ENCODE peak calls at places on chromosomes 1 and 21, in five cellular contexts. M is bronchial epithelial cell, L is cardiac fibroblast, V is coronary artery, I is fibroblast of mammary gland. D is an unnamed sample.
A peak's percentile ranks its signal among the peaks of the same experiment; 100 is the strongest.

GRCh38 chr1:165828581-165829329 is 1.3 kb downstream of the UCK2 start:
- DNase-seq in L (peak; percentile 86), M (peak; percentile 75), V (peak; percentile 73), I (peak; percentile 88), D (peak; percentile 56)

GRCh38 chr1:177937174-177937770 is 32.6 kb downstream of the SEC16B start:
- DNase-seq in L (no peak), V (no peak), I (no peak), M (no peak), D (no peak)

GRCh38 chr1:179143332-179143731 is 61.5 kb downstream of the TOR3A start:
- DNase-seq in L (peak; percentile 98), I (peak; percentile 97), M (peak; percentile 94), V (no peak), D (no peak)

GRCh38 chr1:8171751-8172464 is 145.8 kb upstream of the ERRFI1 start:
- DNase-seq in I (peak; percentile 71), L (peak; percentile 47), V (no peak), M (peak; percentile 54), D (no peak)

GRCh38 chr1:111334169-111334568 is 43.5 kb downstream of the CHIA start:
- DNase-seq in V (no peak), M (peak; percentile 45), I (peak; percentile 58), L (peak; percentile 69), D (no peak)

GRCh38 chr1:232047473-232047872 is 420.9 kb downstream of the DISC1 start:
- DNase-seq in V (no peak), I (no peak), L (no peak), M (peak; percentile 10), D (no peak)

GRCh38 chr21:27060190-27060589 is 93.3 kb upstream of the ADAMTS5 start:
- DNase-seq in L (peak; percentile 65), V (no peak), M (peak; percentile 56), I (peak; percentile 72), D (no peak)

GRCh38 chr1:206663832-206664652 is 20.7 kb upstream of the MAPKAPK2 start:
- DNase-seq in V (no peak), L (peak; percentile 78), M (peak; percentile 52), I (peak; percentile 75), D (peak; percentile 83)

GRCh38 chr1:113534130-113534817 is 144.0 kb downstream of the MAGI3 start:
- DNase-seq in L (peak; percentile 64), V (no peak), I (peak; percentile 80), M (peak; percentile 78), D (no peak)

GRCh38 chr1:155253208-155253607 is 2.1 kb downstream of the ENTREP3 start:
- DNase-seq in V (no peak), I (no peak), L (no peak), M (no peak), D (no peak)

GRCh38 chr1:212495843-212496494 is 63.2 kb downstream of the NENF start:
- DNase-seq in V (no peak), M (no peak), I (no peak), L (no peak), D (no peak)

GRCh38 chr1:25623731-25624130 is 7.1 kb downstream of the MAN1C1 start:
- DNase-seq in L (no peak), I (no peak), M (no peak), V (no peak), D (no peak)

GRCh38 chr1:110756506-110756905 is 81.8 kb upstream of the KCNA3 start:
- DNase-seq in L (no peak), I (no peak), M (no peak), V (no peak), D (no peak)

GRCh38 chr1:157377216-157377821 is 175.0 kb downstream of the FCRL5 start:
- DNase-seq in V (no peak), L (peak; percentile 56), M (peak; percentile 27), I (peak; percentile 33), D (peak; percentile 67)

GRCh38 chr1:37092937-37093336 is 58.6 kb upstream of the GRIK3 start:
- DNase-seq in L (no peak), M (no peak), V (no peak), I (no peak), D (no peak)

GRCh38 chr1:147504801-147505303 is 36.4 kb upstream of the BCL9 start:
- DNase-seq in I (no peak), M (no peak), L (no peak), V (no peak), D (peak; percentile 63)
- TF ChIP-seq CTCF in I (no peak), M (no peak), L (no peak), V (no peak), D (no peak)

GRCh38 chr1:39261712-39262221 is 57.3 kb downstream of the MACF1 start:
- DNase-seq in M (peak; percentile 67), V (no peak), L (peak; percentile 27), I (peak; percentile 49), D (no peak)

GRCh38 chr1:39262802-39263201 is 58.3 kb downstream of the MACF1 start:
- DNase-seq in V (no peak), L (no peak), M (no peak), I (no peak), D (no peak)

GRCh38 chr1:39258146-39258924 is 53.8 kb downstream of the MACF1 start:
- DNase-seq in M (peak; percentile 63), L (peak; percentile 72), V (no peak), I (peak; percentile 65), D (peak; percentile 76)

GRCh38 chr1:39255212-39255611 is 50.7 kb downstream of the MACF1 start:
- DNase-seq in L (no peak), V (no peak), M (no peak), I (no peak), D (no peak)

DNA sequence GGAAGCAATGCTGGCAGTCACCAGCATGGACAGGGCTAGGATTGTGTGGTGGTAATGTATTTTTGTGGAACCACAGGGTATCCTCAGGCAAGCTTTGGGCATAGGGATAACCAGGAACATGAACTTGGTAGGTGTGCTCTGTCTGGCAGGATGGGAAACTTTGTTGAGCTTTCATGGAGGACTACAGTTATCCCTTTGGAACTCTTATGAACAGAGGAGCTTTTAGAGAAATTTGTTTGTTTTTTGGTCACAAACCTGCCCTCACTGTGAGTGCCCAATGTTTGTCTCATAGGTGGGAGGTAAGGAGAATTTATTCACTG is 54.4 kb downstream of the MACF1 start:
- DNase-seq in V (no peak), M (no peak), L (no peak), I (no peak), D (no peak)
- TF ChIP-seq CTCF in V (no peak), M (no peak), L (no peak), I (no peak), D (peak; percentile 14)

DNA sequence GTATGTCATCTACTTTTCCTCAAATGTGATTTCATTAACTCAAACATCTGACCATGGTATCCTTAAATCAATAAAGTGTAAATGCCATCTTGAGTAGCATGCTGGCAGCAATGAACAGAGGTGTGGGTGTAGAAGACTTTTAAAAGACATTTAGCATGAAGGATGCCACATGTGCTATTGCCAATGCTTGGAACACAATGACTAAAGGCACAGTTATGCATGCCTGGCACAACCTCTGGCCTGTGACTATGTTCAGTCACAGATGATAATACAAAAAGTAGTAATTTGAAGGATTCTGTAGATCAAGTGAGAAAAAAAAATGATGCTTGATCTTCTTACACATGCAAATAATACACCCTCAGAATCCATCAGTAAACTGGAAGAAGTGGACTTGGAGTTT is 938.9 kb upstream of the ADGRL4 start:
- DNase-seq in M (no peak), I (peak; percentile 14), L (no peak), V (no peak), D (no peak)
- TF ChIP-seq CTCF in M (no peak), I (no peak), L (no peak), V (no peak), D (no peak)

GRCh38 chr21:43718872-43719747 is at the start of gene PDXK:
- DNase-seq in V (no peak), L (peak; percentile 76), I (peak; percentile 64), M (peak; percentile 66), D (peak; percentile 89)
- TF ChIP-seq CTCF in V (no peak), L (no peak), I (no peak), M (peak; percentile 30), D (no peak)

GRCh38 chr1:168365719-168366474 is 85.2 kb downstream of the TBX19 start:
- DNase-seq in M (peak; percentile 28), I (no peak), L (no peak), V (no peak), D (no peak)
- TF ChIP-seq CTCF in M (peak; percentile 29), I (no peak), L (no peak), V (no peak), D (no peak)

DNA sequence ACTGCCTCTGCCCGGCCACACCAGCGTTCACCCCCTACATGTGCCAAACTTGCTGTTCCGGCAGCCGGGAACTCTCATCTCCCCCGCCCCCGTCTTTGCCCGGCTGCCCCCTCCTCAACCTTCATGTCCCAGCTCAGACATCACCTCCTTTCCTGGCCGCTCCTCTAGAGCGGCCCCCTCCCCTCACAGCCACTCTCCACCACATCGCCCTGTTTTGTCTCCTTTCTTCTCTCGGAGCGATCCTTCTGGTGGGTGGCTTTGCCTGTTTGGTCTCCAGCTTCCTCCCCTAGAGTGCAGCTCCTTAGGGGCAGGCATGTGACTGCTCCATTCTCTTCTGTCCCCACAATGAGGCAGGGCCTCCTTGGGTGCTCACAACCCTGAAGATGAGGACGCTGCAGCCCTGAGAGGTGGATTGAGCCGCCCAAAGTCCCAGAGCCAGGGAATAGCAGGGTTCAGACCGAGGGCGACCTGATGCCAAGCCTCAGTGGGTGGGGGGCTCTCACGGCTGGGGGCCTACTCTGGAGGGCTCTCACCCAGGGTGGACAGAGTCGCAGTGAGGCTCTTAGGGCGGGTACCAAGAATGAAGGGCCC is 44.9 kb upstream of the ECE1 start:
- DNase-seq in I (no peak), M (no peak), L (no peak), V (peak; percentile 77), D (no peak)
- TF ChIP-seq CTCF in I (no peak), M (no peak), L (no peak), V (no peak), D (no peak)

GRCh38 chr21:41321908-41322495 is 5.4 kb downstream of the FAM3B start:
- DNase-seq in L (no peak), V (no peak), I (no peak), M (no peak), D (no peak)

GRCh38 chr21:41321211-41321907 is 4.8 kb downstream of the FAM3B start:
- DNase-seq in I (no peak), M (no peak), V (no peak), L (no peak), D (no peak)

GRCh38 chr21:41319273-41319672 is 2.7 kb downstream of the FAM3B start:
- DNase-seq in V (no peak), L (no peak), M (no peak), I (no peak), D (no peak)

GRCh38 chr21:41325138-41325537 is 8.5 kb downstream of the FAM3B start:
- DNase-seq in M (no peak), I (no peak), V (no peak), L (no peak), D (no peak)

GRCh38 chr21:41322496-41323382 is 6.1 kb downstream of the FAM3B start:
- DNase-seq in M (no peak), L (no peak), I (no peak), V (no peak), D (no peak)
- TF ChIP-seq CTCF in M (no peak), L (no peak), I (no peak), V (no peak), D (no peak)

DNA sequence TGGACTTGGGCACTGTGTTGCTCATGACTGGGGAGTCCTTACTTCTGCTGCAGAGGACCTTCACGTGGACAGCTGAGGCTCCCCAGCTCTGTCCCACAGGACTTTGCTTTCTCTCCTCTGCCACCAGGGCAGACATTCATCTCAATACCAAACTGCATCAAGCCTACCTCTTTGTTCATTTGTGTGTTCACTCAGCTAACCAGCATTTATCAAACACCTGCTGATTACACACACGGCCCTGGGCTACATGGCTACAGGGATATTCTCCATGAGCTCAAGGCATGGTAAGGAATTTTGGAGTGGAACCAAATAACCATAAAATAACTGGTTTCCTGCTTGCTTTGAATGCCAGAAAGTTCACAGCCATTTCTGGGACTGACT is 54.6 kb downstream of the LDLRAD2 start:
- DNase-seq in M (no peak), L (no peak), V (no peak), I (no peak), D (no peak)
- TF ChIP-seq CTCF in M (no peak), L (no peak), V (no peak), I (no peak), D (no peak)

GRCh38 chr1:1919304-1920056 is 401 bp upstream of the TMEM52 start:
- DNase-seq in M (peak; percentile 90), L (peak; percentile 98), V (peak; percentile 97), I (peak; percentile 95), D (peak; percentile 100)
- TF ChIP-seq CTCF in M (no peak), L (no peak), V (no peak), I (no peak), D (no peak)

D was measured in nephron progenitor cell.